ENCODE peak calls at places on chromosomes 5 and 9, in eight cellular contexts. O, K, C, E, S, D, I and Q are unnamed samples.

GRCh38 chr5:180784497-180785097 is 18.0 kb downstream of the MGAT1 start:
- DNase-seq in O (peak), K (peak), C (no peak), E (peak), S (peak), D (peak), I (peak), Q (peak)

GRCh38 chr9:93397664-93398381 is 53.7 kb upstream of the FAM120A start:
- DNase-seq in O (no peak), K (peak), C (no peak), E (no peak), S (no peak), D (no peak), I (no peak), Q (no peak)

GRCh38 chr5:110809006-110809405 is 70.2 kb downstream of the SLC25A46 start:
- DNase-seq in O (no peak), K (no peak), C (no peak), E (no peak), S (no peak), D (no peak), I (no peak), Q (no peak)

GRCh38 chr5:124040799-124041198 is 528.8 kb downstream of the CSNK1G3 start:
- DNase-seq in O (no peak), K (peak), C (no peak), E (no peak), S (no peak), D (no peak), I (no peak), Q (no peak)

GRCh38 chr9:105390901-105391300 is 56.9 kb upstream of the FSD1L start:
- DNase-seq in O (no peak), K (no peak), C (no peak), E (no peak), S (no peak), D (no peak), I (no peak), Q (no peak)

GRCh38 chr9:8860925-8861324 is 1061.3 kb upstream of the DMAC1 start:
- DNase-seq in O (no peak), K (no peak), C (no peak), E (no peak), S (no peak), D (no peak), I (no peak), Q (no peak)

GRCh38 chr5:87844866-87845265 is 423.8 kb downstream of the TMEM161B start:
- DNase-seq in O (no peak), K (no peak), C (no peak), E (no peak), S (no peak), D (no peak), I (no peak), Q (no peak)

GRCh38 chr5:135890867-135891266 is 4.8 kb downstream of the IL9 start:
- DNase-seq in O (no peak), K (no peak), C (no peak), E (no peak), S (no peak), D (no peak), I (no peak), Q (no peak)

GRCh38 chr5:178334856-178335255 is 102.3 kb upstream of the PHYKPL start:
- DNase-seq in O (no peak), K (no peak), C (no peak), E (no peak), S (no peak), D (no peak), I (peak), Q (no peak)

GRCh38 chr9:137128158-137129088 is 10.5 kb upstream of the GRIN1 start:
- DNase-seq in O (no peak), K (no peak), C (no peak), E (no peak), S (no peak), D (peak), I (no peak), Q (no peak)

GRCh38 chr9:4933177-4933576 is 51.9 kb upstream of the JAK2 start:
- DNase-seq in O (no peak), K (no peak), C (no peak), E (no peak), S (no peak), D (no peak), I (peak), Q (no peak)

GRCh38 chr9:13934411-13934810 is 379.5 kb downstream of the NFIB start:
- DNase-seq in O (no peak), K (no peak), C (no peak), E (no peak), S (no peak), D (no peak), I (no peak), Q (no peak)

GRCh38 chr5:145509336-145510150 is 325.6 kb downstream of the PRELID2 start:
- DNase-seq in O (no peak), K (peak), C (no peak), E (no peak), S (no peak), D (no peak), I (no peak), Q (no peak)

GRCh38 chr5:147628054-147628895 is 118.4 kb upstream of the DPYSL3 start:
- DNase-seq in O (peak), K (peak), C (peak), E (peak), S (peak), D (peak), I (no peak), Q (peak)

GRCh38 chr9:135280666-135281065 is 193.2 kb downstream of the OLFM1 start:
- DNase-seq in O (no peak), K (no peak), C (no peak), E (no peak), S (no peak), D (no peak), I (no peak), Q (no peak)

GRCh38 chr5:37804401-37804800 is 35.4 kb downstream of the GDNF start:
- DNase-seq in O (no peak), K (no peak), C (no peak), E (no peak), S (no peak), D (no peak), I (no peak), Q (no peak)

GRCh38 chr5:149487672-149488071 is 63.6 kb downstream of the CSNK1A1 start:
- DNase-seq in O (no peak), K (no peak), C (no peak), E (no peak), S (no peak), D (no peak), I (no peak), Q (no peak)

GRCh38 chr5:36889264-36889663 is 12.7 kb downstream of the NIPBL start:
- DNase-seq in O (no peak), K (no peak), C (no peak), E (no peak), S (no peak), D (no peak), I (no peak), Q (no peak)